ENCODE peak calls at places on chromosomes 3 and 15, in eight cellular contexts. Y is endothelial cell, Z is uterus, G is PC-3, A is fibroblast of pulmonary artery, C is left ventricle myocardium inferior, D is fibroblast of the aortic adventitia, V is GM10248. Q is an unnamed sample.

GRCh38 chr3:132870596-132870995 is 148.4 kb upstream of the NPHP3 start:
- DNase-seq in V (no peak), Y (no peak), A (no peak), D (no peak), C (no peak), G (no peak), Z (no peak), Q (no peak)

GRCh38 chr3:192273611-192274010 is 453.7 kb downstream of the FGF12 start:
- DNase-seq in Z (no peak), D (no peak), V (no peak), C (no peak), Y (no peak), G (peak), A (no peak), Q (peak)

GRCh38 chr3:143608966-143609365 is 239.3 kb downstream of the SLC9A9 start:
- DNase-seq in G (no peak), C (no peak), D (peak), Z (no peak), A (peak), Y (no peak), V (no peak), Q (peak)

GRCh38 chr3:120773932-120774331 is 31.4 kb downstream of the GTF2E1 start:
- DNase-seq in Y (no peak), D (peak), C (no peak), V (no peak), G (no peak), A (peak), Z (no peak), Q (no peak)

GRCh38 chr3:109132801-109133473 is 3.6 kb upstream of the C3orf85 start:
- DNase-seq in G (peak), A (peak), Y (no peak), Z (no peak), D (peak), V (no peak), C (no peak), Q (no peak)

GRCh38 chr15:44536298-44536961 is 517 bp upstream of the EIF3J start:
- DNase-seq in D (peak), V (no peak), G (peak), Y (peak), Z (no peak), C (peak), A (no peak), Q (peak)

GRCh38 chr3:119294889-119295769 is 946 bp downstream of the ARHGAP31 start:
- DNase-seq in Z (peak), D (peak), Y (peak), A (peak), C (peak), G (peak), V (peak), Q (peak)

GRCh38 chr15:77819271-77819806 is 186.6 kb upstream of the LINGO1 start:
- DNase-seq in Y (peak), C (no peak), V (no peak), D (no peak), A (no peak), Z (no peak), G (no peak), Q (no peak)

GRCh38 chr3:159938712-159939111 is 49.9 kb upstream of the IL12A start:
- DNase-seq in C (no peak), Z (no peak), Y (no peak), D (peak), G (no peak), A (peak), V (no peak), Q (peak)

GRCh38 chr3:141279074-141279945 is 47.7 kb downstream of the PXYLP1 start:
- DNase-seq in D (peak), C (no peak), G (peak), Y (no peak), V (peak), Z (no peak), A (peak), Q (peak)

GRCh38 chr3:12343091-12343494 is 54.2 kb downstream of the PPARG start:
- DNase-seq in Z (no peak), D (no peak), V (no peak), A (no peak), Y (no peak), C (no peak), G (peak), Q (no peak)

GRCh38 chr3:9503283-9503682 is 50.3 kb downstream of the LHFPL4 start:
- DNase-seq in D (peak), G (peak), Z (peak), V (peak), Y (peak), C (peak), A (peak), Q (peak)

GRCh38 chr3:116256843-116257485 is 188.3 kb downstream of the LSAMP start:
- DNase-seq in C (no peak), V (no peak), Z (no peak), A (no peak), Y (no peak), G (no peak), D (peak), Q (no peak)

GRCh38 chr15:98727115-98728040 is 79.0 kb downstream of the IGF1R start:
- DNase-seq in D (peak), Z (peak), C (peak), V (no peak), Y (peak), G (peak), A (peak), Q (peak)

GRCh38 chr15:98599911-98600685 is 48.2 kb upstream of the IGF1R start:
- DNase-seq in A (peak), Y (no peak), D (peak), G (no peak), C (no peak), V (peak), Z (peak), Q (peak)

GRCh38 chr3:32222950-32223349 is 15.5 kb upstream of the CMTM8 start:
- DNase-seq in A (no peak), D (no peak), V (no peak), C (no peak), Z (no peak), Y (no peak), G (no peak), Q (no peak)

GRCh38 chr3:65894679-65895078 is 144.0 kb downstream of the MAGI1 start:
- DNase-seq in A (peak), C (no peak), G (no peak), D (peak), Y (no peak), Z (no peak), V (no peak), Q (peak)

GRCh38 chr3:128482857-128483656 is 9.9 kb downstream of the GATA2 start:
- DNase-seq in Z (peak), D (peak), G (peak), A (peak), Y (peak), C (no peak), V (no peak), Q (peak)

GRCh38 chr15:65337436-65338070 is 33.1 kb downstream of the RNU5B-1 start:
- DNase-seq in Y (no peak), Z (no peak), A (no peak), D (no peak), V (no peak), C (no peak), G (no peak), Q (no peak)

GRCh38 chr3:81339040-81339845 is 422.2 kb downstream of the GBE1 start:
- DNase-seq in A (peak), Y (no peak), Z (no peak), D (peak), G (peak), V (peak), C (no peak), Q (peak)

GRCh38 chr3:67620869-67621268 is 33.5 kb downstream of the SUCLG2 start:
- DNase-seq in Y (no peak), V (no peak), Z (no peak), G (no peak), A (no peak), C (no peak), D (no peak), Q (no peak)

GRCh38 chr3:131543714-131544113 is 40.9 kb upstream of the MRPL3 start:
- DNase-seq in Y (no peak), G (peak), D (peak), Z (peak), A (peak), V (no peak), C (peak), Q (peak)

GRCh38 chr3:143901105-143901504 is 52.8 kb upstream of the SLC9A9 start:
- DNase-seq in D (peak), Y (no peak), A (peak), Z (no peak), V (no peak), C (no peak), G (peak), Q (peak)

GRCh38 chr15:72092011-72092410 is 25.9 kb downstream of the MYO9A start:
- DNase-seq in Y (no peak), V (no peak), A (no peak), Z (no peak), D (no peak), G (no peak), C (no peak), Q (no peak)

GRCh38 chr15:72086920-72087648 is 30.9 kb downstream of the MYO9A start:
- DNase-seq in C (no peak), G (no peak), D (no peak), V (no peak), Y (no peak), Z (no peak), A (no peak), Q (no peak)

GRCh38 chr15:72082176-72082575 is 35.8 kb downstream of the MYO9A start:
- DNase-seq in V (no peak), C (no peak), A (no peak), Z (no peak), G (no peak), D (no peak), Y (no peak), Q (no peak)

DNA sequence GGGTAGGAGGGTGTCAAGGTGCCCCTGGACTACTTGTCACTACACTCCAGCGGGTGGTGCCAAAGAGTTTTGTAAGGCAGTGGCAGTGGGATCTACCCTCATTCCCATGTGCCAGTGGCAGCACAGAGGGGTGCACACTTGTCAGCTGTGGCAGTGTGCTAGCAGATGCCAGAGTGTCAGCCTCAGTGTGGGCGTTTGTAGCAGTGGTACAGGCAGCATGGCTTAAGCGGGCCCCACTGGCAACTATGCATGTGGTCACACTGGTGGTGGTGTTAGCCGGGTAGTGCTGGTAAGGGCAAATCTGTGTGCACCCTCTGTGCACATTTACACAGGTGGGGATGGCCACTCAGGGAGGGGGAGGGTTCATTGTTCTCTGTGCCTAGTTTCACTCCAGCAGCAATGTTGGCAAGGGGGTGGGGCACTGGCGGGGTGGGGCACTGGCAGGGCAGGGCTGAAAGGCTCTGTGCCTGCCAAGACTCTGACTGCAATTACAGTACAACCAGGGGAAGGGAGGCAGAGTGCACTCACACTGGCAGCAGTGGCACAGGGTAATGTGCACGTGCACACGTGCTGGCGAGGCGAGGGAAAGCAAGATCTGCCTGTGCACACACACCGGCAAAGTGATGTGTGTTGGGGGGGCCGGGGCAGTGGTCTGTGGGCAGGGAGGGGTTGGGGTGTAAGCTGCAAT is 31.8 kb downstream of the MYO9A start:
- DNase-seq in Z (no peak), Y (no peak), G (peak), D (no peak), V (no peak), A (no peak), C (peak), Q (peak)
- TF ChIP-seq CTCF in Z (no peak), Y (no peak), G (no peak), D (no peak), V (no peak), A (no peak), C (no peak), Q (no peak)

DNA sequence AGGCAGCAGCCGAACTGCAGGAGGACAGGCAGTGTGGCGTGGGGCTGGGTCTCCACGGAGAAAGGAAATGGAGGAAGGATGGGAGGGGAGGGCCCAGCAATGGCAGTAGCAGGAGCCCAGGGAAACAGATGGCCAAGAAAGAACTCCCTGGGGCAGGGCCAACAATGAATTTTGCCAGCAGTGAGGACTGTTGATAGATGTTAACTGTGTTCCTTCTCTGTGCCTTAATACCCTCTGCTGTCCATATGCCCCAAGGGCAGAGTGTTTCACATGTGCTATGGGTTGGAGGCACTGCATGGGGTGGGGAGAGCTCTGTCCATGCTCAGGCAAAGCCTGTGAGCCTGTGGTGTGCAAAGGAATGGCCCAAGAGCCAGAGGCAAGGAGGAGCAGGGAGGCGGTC is 70.8 kb upstream of the POMGNT2 start:
- DNase-seq in A (no peak), G (no peak), Z (no peak), V (no peak), D (no peak), Y (no peak), C (no peak), Q (no peak)
- TF ChIP-seq CTCF in A (no peak), G (no peak), Z (no peak), V (no peak), D (no peak), Y (no peak), C (no peak), Q (no peak)

GRCh38 chr15:100781061-100781960 is 98.3 kb upstream of the ALDH1A3 start:
- DNase-seq in C (no peak), D (no peak), Z (no peak), V (peak), G (no peak), Y (no peak), A (no peak), Q (no peak)
- TF ChIP-seq CTCF in C (no peak), D (no peak), Z (no peak), V (no peak), G (no peak), Y (no peak), A (no peak), Q (no peak)

DNA sequence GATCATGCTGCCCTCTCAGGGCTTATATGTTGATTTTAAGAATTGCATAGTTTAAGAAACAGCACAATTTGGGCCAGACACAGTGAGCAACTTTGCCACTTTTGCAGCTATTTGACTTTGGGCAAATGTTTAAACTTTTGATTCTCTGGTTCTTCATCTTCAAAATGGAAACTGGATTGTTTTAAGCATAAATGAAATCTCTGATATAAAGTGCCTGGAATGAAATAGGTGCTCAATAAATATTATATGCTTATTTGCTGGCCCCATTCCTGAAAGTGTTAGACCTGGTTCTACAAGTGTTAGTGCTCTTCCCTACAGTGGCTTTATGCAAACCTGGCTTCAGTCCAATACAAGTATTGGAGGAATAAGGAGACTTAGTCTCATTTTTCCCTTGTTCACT is 33.1 kb upstream of the TSC22D2 start:
- DNase-seq in D (no peak), G (no peak), A (no peak), V (no peak), C (no peak), Z (no peak), Y (no peak), Q (no peak)
- TF ChIP-seq CTCF in D (no peak), G (no peak), A (no peak), V (no peak), C (no peak), Z (no peak), Y (no peak), Q (no peak)

GRCh38 chr3:171352387-171352935 is 107.7 kb downstream of the TNIK start:
- DNase-seq in G (no peak), D (no peak), C (no peak), V (no peak), Y (no peak), Z (no peak), A (no peak), Q (no peak)
- TF ChIP-seq CTCF in G (no peak), D (no peak), C (no peak), V (no peak), Y (no peak), Z (no peak), A (no peak), Q (no peak)

GRCh38 chr3:40869939-40870338 is 329.4 kb upstream of the CTNNB1 start:
- DNase-seq in V (no peak), D (no peak), G (no peak), Y (no peak), A (no peak), C (no peak), Z (no peak), Q (no peak)
- TF ChIP-seq CTCF in V (no peak), D (no peak), G (peak), Y (no peak), A (no peak), C (no peak), Z (no peak), Q (no peak)

Q was measured in epithelial cell of esophagus.